ENCODE peak calls at places on chromosomes 4 and X, in five cellular contexts. One of them, this sample, is unnamed.
A peak's percentile ranks its signal among the peaks of the same experiment; 100 is the strongest.

GRCh38 chr4:31045724-31046318 is 325.7 kb downstream of the PCDH7 start:
- DNase-seq in astrocyte of the spinal cord: peak; percentile 45
- DNase-seq in transverse colon: peak; percentile 9
- DNase-seq in retinal pigment epithelial cell: no peak
- DNase-seq in mucosa of descending colon: peak; percentile 55
- DNase-seq in this sample: peak; percentile 32

GRCh38 chr4:152126233-152126632 is 365.4 kb upstream of the GATB start:
- DNase-seq in astrocyte of the spinal cord: no peak
- DNase-seq in transverse colon: no peak
- DNase-seq in retinal pigment epithelial cell: no peak
- DNase-seq in mucosa of descending colon: no peak
- DNase-seq in this sample: no peak

GRCh38 chr4:53855886-53856260 is 208.5 kb downstream of the CHIC2 start:
- DNase-seq in astrocyte of the spinal cord: peak; percentile 84
- DNase-seq in transverse colon: no peak
- DNase-seq in retinal pigment epithelial cell: no peak
- DNase-seq in mucosa of descending colon: no peak
- DNase-seq in this sample: peak; percentile 97

GRCh38 chr4:67332627-67333026 is 212.7 kb downstream of the CENPC start:
- DNase-seq in astrocyte of the spinal cord: no peak
- DNase-seq in transverse colon: no peak
- DNase-seq in retinal pigment epithelial cell: no peak
- DNase-seq in mucosa of descending colon: no peak
- DNase-seq in this sample: peak; percentile 2

GRCh38 chr4:52038109-52038912 is at the start of gene SGCB:
- DNase-seq in astrocyte of the spinal cord: peak; percentile 47
- DNase-seq in transverse colon: peak; percentile 68
- DNase-seq in retinal pigment epithelial cell: no peak
- DNase-seq in mucosa of descending colon: peak; percentile 72
- DNase-seq in this sample: peak; percentile 31

GRCh38 chrX:10749113-10749512 is 128.7 kb upstream of the MID1 start:
- DNase-seq in astrocyte of the spinal cord: peak; percentile 49
- DNase-seq in transverse colon: no peak
- DNase-seq in retinal pigment epithelial cell: no peak
- DNase-seq in mucosa of descending colon: no peak
- DNase-seq in this sample: peak; percentile 41

GRCh38 chr4:174523003-174523693 is 860 bp upstream of the HPGD start:
- DNase-seq in astrocyte of the spinal cord: peak; percentile 21
- DNase-seq in transverse colon: peak; percentile 12
- DNase-seq in retinal pigment epithelial cell: no peak
- DNase-seq in mucosa of descending colon: peak; percentile 28
- DNase-seq in this sample: peak; percentile 37

GRCh38 chrX:2484232-2484631 is 16.5 kb downstream of the DHRSX start:
- DNase-seq in astrocyte of the spinal cord: no peak
- DNase-seq in transverse colon: no peak
- DNase-seq in retinal pigment epithelial cell: no peak
- DNase-seq in mucosa of descending colon: no peak
- DNase-seq in this sample: peak; percentile 27

GRCh38 chrX:39152106-39152649 is 350.9 kb downstream of the MID1IP1 start:
- DNase-seq in astrocyte of the spinal cord: no peak
- DNase-seq in transverse colon: peak; percentile 49
- DNase-seq in retinal pigment epithelial cell: no peak
- DNase-seq in mucosa of descending colon: peak; percentile 60
- DNase-seq in this sample: peak; percentile 16

GRCh38 chr4:110211007-110211769 is 12.8 kb upstream of the ELOVL6 start:
- DNase-seq in astrocyte of the spinal cord: peak; percentile 50
- DNase-seq in transverse colon: peak; percentile 25
- DNase-seq in retinal pigment epithelial cell: no peak
- DNase-seq in mucosa of descending colon: peak; percentile 58
- DNase-seq in this sample: peak; percentile 66

GRCh38 chr4:39446842-39447573 is 11.7 kb downstream of the RPL9 start:
- DNase-seq in astrocyte of the spinal cord: peak; percentile 57
- DNase-seq in transverse colon: peak; percentile 81
- DNase-seq in retinal pigment epithelial cell: no peak
- DNase-seq in mucosa of descending colon: peak; percentile 82
- DNase-seq in this sample: peak; percentile 63

GRCh38 chrX:10514891-10515290 is 105.5 kb downstream of the MID1 start:
- DNase-seq in astrocyte of the spinal cord: peak; percentile 26
- DNase-seq in transverse colon: no peak
- DNase-seq in retinal pigment epithelial cell: no peak
- DNase-seq in mucosa of descending colon: no peak
- DNase-seq in this sample: peak; percentile 42

GRCh38 chrX:9710332-9710731 is 55.3 kb downstream of the GPR143 start:
- DNase-seq in astrocyte of the spinal cord: no peak
- DNase-seq in transverse colon: no peak
- DNase-seq in retinal pigment epithelial cell: no peak
- DNase-seq in mucosa of descending colon: no peak
- DNase-seq in this sample: no peak

GRCh38 chr4:53994382-53994781 is 70.0 kb downstream of the CHIC2 start:
- DNase-seq in astrocyte of the spinal cord: no peak
- DNase-seq in transverse colon: no peak
- DNase-seq in retinal pigment epithelial cell: no peak
- DNase-seq in mucosa of descending colon: no peak
- DNase-seq in this sample: no peak

GRCh38 chrX:136626237-136626636 is 21.7 kb upstream of the CD40LG start:
- DNase-seq in astrocyte of the spinal cord: no peak
- DNase-seq in transverse colon: no peak
- DNase-seq in retinal pigment epithelial cell: no peak
- DNase-seq in mucosa of descending colon: no peak
- DNase-seq in this sample: no peak

GRCh38 chr4:108166441-108167315 is 2.1 kb downstream of the LEF1 start:
- DNase-seq in astrocyte of the spinal cord: peak; percentile 39
- DNase-seq in transverse colon: peak; percentile 21
- DNase-seq in retinal pigment epithelial cell: no peak
- DNase-seq in mucosa of descending colon: no peak
- DNase-seq in this sample: peak; percentile 26

GRCh38 chr4:53189011-53189410 is 176.8 kb downstream of the SCFD2 start:
- DNase-seq in astrocyte of the spinal cord: peak; percentile 61
- DNase-seq in transverse colon: no peak
- DNase-seq in retinal pigment epithelial cell: peak; percentile 80
- DNase-seq in mucosa of descending colon: no peak
- DNase-seq in this sample: peak; percentile 40

GRCh38 chr4:15150636-15151432 is 148.6 kb downstream of the CPEB2 start:
- DNase-seq in astrocyte of the spinal cord: no peak
- DNase-seq in transverse colon: no peak
- DNase-seq in retinal pigment epithelial cell: no peak
- DNase-seq in mucosa of descending colon: no peak
- DNase-seq in this sample: no peak

GRCh38 chr4:72418458-72418857 is 150.6 kb downstream of the ADAMTS3 start:
- DNase-seq in astrocyte of the spinal cord: peak; percentile 80
- DNase-seq in transverse colon: no peak
- DNase-seq in retinal pigment epithelial cell: no peak
- DNase-seq in mucosa of descending colon: peak; percentile 12
- DNase-seq in this sample: peak; percentile 83

GRCh38 chrX:140502491-140503229 is 2.2 kb downstream of the SOX3 start:
- DNase-seq in astrocyte of the spinal cord: peak; percentile 1
- DNase-seq in transverse colon: no peak
- DNase-seq in retinal pigment epithelial cell: no peak
- DNase-seq in mucosa of descending colon: no peak
- DNase-seq in this sample: no peak

GRCh38 chrX:48474127-48474526 is 1.9 kb upstream of the FTSJ1 start:
- DNase-seq in astrocyte of the spinal cord: no peak
- DNase-seq in transverse colon: no peak
- DNase-seq in retinal pigment epithelial cell: no peak
- DNase-seq in mucosa of descending colon: no peak
- DNase-seq in this sample: peak; percentile 43

DNA sequence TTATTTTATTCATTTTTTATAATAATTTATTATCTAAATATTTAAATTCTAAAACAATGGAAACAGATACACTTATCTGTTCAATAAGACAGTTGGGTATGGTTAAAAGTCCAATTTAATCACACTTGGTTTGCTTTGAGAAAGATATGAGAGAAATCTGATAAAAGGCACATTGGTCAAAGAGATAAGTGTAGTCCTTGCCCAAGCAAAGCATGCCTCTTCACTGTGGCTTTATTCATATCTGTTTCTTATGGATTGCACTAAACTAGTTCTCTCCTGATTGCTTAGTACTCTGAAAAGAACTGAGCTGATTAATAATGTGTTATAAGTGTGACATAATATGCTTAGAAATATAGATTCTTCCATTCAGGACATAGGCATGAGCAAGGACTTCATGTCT is 39.8 kb downstream of the CXCL1 start:
- DNase-seq in astrocyte of the spinal cord: no peak
- DNase-seq in transverse colon: no peak
- DNase-seq in retinal pigment epithelial cell: no peak
- DNase-seq in mucosa of descending colon: no peak
- DNase-seq in this sample: no peak
- H3K4me3 ChIP-seq in astrocyte of the spinal cord: no peak overlapping the region
- H3K4me3 ChIP-seq in transverse colon: no peak overlapping the region
- H3K4me3 ChIP-seq in retinal pigment epithelial cell: no peak overlapping the region
- H3K4me3 ChIP-seq in mucosa of descending colon: no peak overlapping the region
- H3K4me3 ChIP-seq in this sample: no peak overlapping the region

DNA sequence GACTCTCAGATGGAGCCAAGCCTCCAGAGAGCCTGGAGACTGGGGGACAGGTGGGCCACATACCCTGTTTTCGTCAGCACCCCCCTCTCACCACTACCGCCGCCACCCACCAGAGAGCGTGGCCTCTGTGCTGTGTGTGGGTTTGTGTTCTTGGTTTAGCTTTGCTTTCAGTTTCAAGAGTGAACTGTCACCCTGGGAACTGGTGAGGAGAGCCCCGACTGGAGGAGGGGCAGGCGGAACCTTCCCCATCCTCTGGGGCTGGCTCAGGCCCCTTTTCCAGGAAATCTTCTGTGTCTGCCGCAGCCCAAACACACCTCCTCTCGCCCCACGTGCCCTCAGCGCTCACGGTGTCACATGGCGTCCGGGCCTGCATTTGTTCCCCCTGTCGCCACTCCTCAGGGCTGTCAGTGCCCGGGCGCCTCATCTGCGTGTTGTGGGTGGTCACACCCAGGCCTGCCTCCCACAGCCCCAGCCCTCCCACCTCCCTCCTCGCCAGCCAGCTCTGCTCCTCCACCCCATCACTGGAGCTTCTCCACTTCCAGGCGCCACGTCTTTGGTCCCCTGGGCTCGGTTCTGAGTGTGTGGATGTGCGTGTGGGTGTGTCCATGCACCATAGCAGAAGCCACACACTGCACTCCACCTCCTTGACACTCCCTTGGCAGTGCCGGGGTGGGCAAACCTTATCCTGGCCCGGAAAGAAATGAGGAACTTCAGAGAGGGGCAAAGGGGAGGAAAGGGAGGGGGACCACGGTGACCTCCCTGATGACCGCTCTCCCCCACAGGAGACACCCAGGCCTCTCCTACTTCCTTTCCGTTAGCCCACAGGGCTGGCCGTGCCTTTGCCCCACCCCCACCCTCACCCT is 27.8 kb downstream of the ELF4 start:
- DNase-seq in astrocyte of the spinal cord: no peak
- DNase-seq in transverse colon: peak; percentile 39
- DNase-seq in retinal pigment epithelial cell: no peak
- DNase-seq in mucosa of descending colon: peak; percentile 35
- DNase-seq in this sample: no peak
- TF ChIP-seq CTCF in astrocyte of the spinal cord: no peak
- TF ChIP-seq CTCF in transverse colon: peak; percentile 14
- TF ChIP-seq CTCF in retinal pigment epithelial cell: no peak
- TF ChIP-seq CTCF in mucosa of descending colon: no peak
- TF ChIP-seq CTCF in this sample: peak; percentile 6

DNA sequence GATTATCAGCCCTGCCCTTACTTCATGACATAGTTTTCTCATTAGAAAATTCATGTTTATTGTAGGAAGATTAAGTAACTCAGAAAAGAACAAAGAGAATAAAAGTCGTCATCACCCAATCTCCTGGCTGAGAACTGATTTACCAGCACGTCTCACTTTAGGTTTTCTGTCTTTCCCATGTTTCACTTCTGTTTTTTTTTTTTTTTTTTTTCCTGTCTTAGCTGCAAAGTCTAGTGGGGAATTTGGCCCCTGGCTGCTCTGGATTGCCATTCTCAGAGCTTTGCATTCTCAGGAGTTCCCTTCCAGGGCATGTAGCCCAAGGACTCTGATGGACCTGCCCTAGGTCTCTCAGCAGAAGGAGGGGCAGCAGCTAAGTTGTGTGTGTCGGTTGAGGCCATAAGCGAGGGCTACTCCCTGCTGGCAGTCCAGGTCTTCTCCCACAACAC is 57.8 kb downstream of the TMEM131L start:
- DNase-seq in astrocyte of the spinal cord: no peak
- DNase-seq in transverse colon: no peak
- DNase-seq in retinal pigment epithelial cell: no peak
- DNase-seq in mucosa of descending colon: no peak
- DNase-seq in this sample: no peak
- H3K4me3 ChIP-seq in astrocyte of the spinal cord: no peak overlapping the region
- H3K4me3 ChIP-seq in transverse colon: no peak overlapping the region
- H3K4me3 ChIP-seq in retinal pigment epithelial cell: no peak overlapping the region
- H3K4me3 ChIP-seq in mucosa of descending colon: no peak overlapping the region
- H3K4me3 ChIP-seq in this sample: no peak overlapping the region

DNA sequence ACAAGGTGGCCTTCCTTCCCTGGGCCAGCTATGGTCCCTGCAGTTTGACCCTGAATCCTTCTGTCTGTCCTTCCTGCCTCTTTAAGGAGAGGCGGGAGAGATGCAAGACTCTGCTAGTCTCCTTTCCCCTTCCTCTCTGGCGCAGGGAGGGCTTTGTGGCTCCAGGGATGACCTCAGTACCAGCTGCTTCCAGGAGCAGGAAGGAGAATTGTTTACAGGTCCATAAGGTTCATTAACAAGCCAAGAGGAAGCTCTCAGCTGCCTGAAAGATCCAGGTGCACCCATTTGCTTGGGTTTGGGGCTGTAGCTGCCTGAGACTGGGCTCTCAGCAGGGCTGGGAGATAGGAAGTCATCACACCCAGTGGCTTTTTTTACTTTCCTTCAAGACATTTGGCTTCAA is 4.0 kb upstream of the FATE1 start:
- DNase-seq in astrocyte of the spinal cord: no peak
- DNase-seq in transverse colon: no peak
- DNase-seq in retinal pigment epithelial cell: no peak
- DNase-seq in mucosa of descending colon: no peak
- DNase-seq in this sample: no peak
- TF ChIP-seq CTCF in astrocyte of the spinal cord: no peak
- TF ChIP-seq CTCF in transverse colon: no peak
- TF ChIP-seq CTCF in retinal pigment epithelial cell: no peak
- TF ChIP-seq CTCF in mucosa of descending colon: no peak
- TF ChIP-seq CTCF in this sample: no peak

GRCh38 chr4:153555730-153556440 is 89.7 kb downstream of the TMEM131L start:
- DNase-seq in astrocyte of the spinal cord: peak; percentile 91
- DNase-seq in transverse colon: peak; percentile 51
- DNase-seq in retinal pigment epithelial cell: no peak
- DNase-seq in mucosa of descending colon: peak; percentile 54
- DNase-seq in this sample: peak; percentile 78
- H3K4me3 ChIP-seq in astrocyte of the spinal cord: no peak overlapping the region
- H3K4me3 ChIP-seq in transverse colon: no peak overlapping the region
- H3K4me3 ChIP-seq in retinal pigment epithelial cell: no peak overlapping the region
- H3K4me3 ChIP-seq in mucosa of descending colon: no peak overlapping the region
- H3K4me3 ChIP-seq in this sample: no peak overlapping the region

GRCh38 chr4:3765271-3766206 is 646 bp upstream of the ADRA2C start:
- DNase-seq in astrocyte of the spinal cord: peak; percentile 14
- DNase-seq in transverse colon: no peak
- DNase-seq in retinal pigment epithelial cell: peak; percentile 18
- DNase-seq in mucosa of descending colon: peak; percentile 21
- DNase-seq in this sample: peak; percentile 53
- TF ChIP-seq CTCF in astrocyte of the spinal cord: peak; percentile 5
- TF ChIP-seq CTCF in transverse colon: no peak
- TF ChIP-seq CTCF in retinal pigment epithelial cell: peak; percentile 12
- TF ChIP-seq CTCF in mucosa of descending colon: no peak
- TF ChIP-seq CTCF in this sample: no peak

DNA sequence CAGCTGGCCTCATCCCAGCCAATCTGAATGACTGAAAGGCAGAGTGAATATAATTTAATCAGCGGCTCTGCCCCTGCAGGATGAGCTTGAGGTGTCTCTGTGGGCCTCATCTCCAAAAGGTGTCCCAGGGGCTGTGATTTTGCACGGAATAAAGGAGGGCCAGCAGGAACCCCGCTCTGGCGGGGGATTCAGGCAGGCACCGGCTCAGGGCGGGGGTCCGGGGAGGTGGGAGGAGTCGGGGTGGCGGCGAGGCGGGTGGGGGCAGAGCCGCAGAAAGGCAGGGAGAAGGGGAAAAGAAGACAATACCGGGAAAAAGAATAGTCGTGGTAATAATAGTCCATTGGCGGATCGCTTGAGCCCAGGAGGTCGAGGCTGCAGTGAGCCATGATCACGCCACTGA is 16.0 kb upstream of the ERCC6L start:
- DNase-seq in astrocyte of the spinal cord: no peak
- DNase-seq in transverse colon: no peak
- DNase-seq in retinal pigment epithelial cell: no peak
- DNase-seq in mucosa of descending colon: no peak
- DNase-seq in this sample: no peak
- H3K4me3 ChIP-seq in astrocyte of the spinal cord: no peak overlapping the region
- H3K4me3 ChIP-seq in transverse colon: no peak overlapping the region
- H3K4me3 ChIP-seq in retinal pigment epithelial cell: no peak overlapping the region
- H3K4me3 ChIP-seq in mucosa of descending colon: no peak overlapping the region
- H3K4me3 ChIP-seq in this sample: no peak overlapping the region